ENCODE peak calls at places on chromosomes 16 and 17, in ten cellular contexts. S is activated CD8-positive, alpha-beta T cell treated with anti-CD3 and anti-CD28 coated beads for 36 hours; P is GM12878; K is GM13976; I is IMR-90; Q is neural progenitor cell; F is AG10803; D is WTC11; B is fibroblast of lung; Z is astrocyte of the cerebellum. T is an unnamed sample.

GRCh38 chr16:46903255-46903905 is 19.2 kb downstream of the GPT2 start:
- DNase-seq in K (no peak), B (no peak), I (no peak), P (no peak), Q (no peak), Z (no peak), S (no peak), F (no peak), D (no peak), T (no peak)

GRCh38 chr16:18789515-18789849 is 652 bp downstream of the RPS15A start:
- DNase-seq in Q (no peak), S (no peak), D (no peak), I (no peak), Z (no peak), K (no peak), F (no peak), B (no peak), P (no peak), T (no peak)

GRCh38 chr17:7854851-7855642 is at the start of gene TMEM88:
- DNase-seq in B (no peak), D (peak), F (no peak), Q (peak), I (no peak), Z (no peak), K (no peak), S (peak), P (no peak), T (no peak)

GRCh38 chr16:76265434-76266045 is 11.7 kb upstream of the CNTNAP4 start:
- DNase-seq in Q (peak), P (no peak), Z (peak), B (peak), F (no peak), S (peak), I (peak), D (peak), K (peak), T (no peak)

GRCh38 chr16:67880584-67880983 is 4.1 kb upstream of the NRN1L start:
- DNase-seq in Q (no peak), P (no peak), K (no peak), F (no peak), I (no peak), D (no peak), S (no peak), Z (no peak), B (no peak), T (no peak)

GRCh38 chr17:69434164-69434579 is 19.7 kb downstream of the MAP2K6 start:
- DNase-seq in S (no peak), P (no peak), Z (peak), I (peak), Q (no peak), K (no peak), B (peak), F (no peak), D (no peak), T (no peak)

GRCh38 chr17:45739786-45740185 is 44.3 kb upstream of the CRHR1 start:
- DNase-seq in P (no peak), Q (no peak), F (no peak), K (no peak), Z (no peak), B (no peak), D (peak), I (no peak), S (no peak), T (no peak)

GRCh38 chr16:70158261-70158939 is 15.2 kb upstream of the CLEC18C start:
- DNase-seq in K (peak), Z (no peak), Q (no peak), D (peak), S (no peak), P (no peak), I (no peak), B (no peak), F (no peak), T (no peak)

GRCh38 chr17:81926451-81927144 is 937 bp downstream of the MAFG start:
- DNase-seq in Q (peak), P (no peak), D (peak), I (peak), S (peak), F (peak), K (peak), B (peak), Z (peak), T (peak)

GRCh38 chr17:73135774-73136173 is 29.0 kb upstream of the SSTR2 start:
- DNase-seq in K (no peak), D (no peak), I (no peak), F (no peak), S (no peak), Q (no peak), Z (no peak), P (no peak), B (no peak), T (no peak)

GRCh38 chr17:75773808-75774470 is 8.9 kb upstream of the GALK1 start:
- DNase-seq in D (peak), K (no peak), S (no peak), Q (no peak), F (no peak), P (no peak), B (no peak), Z (no peak), I (no peak), T (no peak)

GRCh38 chr16:49567940-49568339 is 194.3 kb downstream of the C16orf78 start:
- DNase-seq in K (no peak), Q (no peak), B (no peak), I (no peak), F (no peak), Z (no peak), P (no peak), D (no peak), S (no peak), T (no peak)

GRCh38 chr17:81393684-81394376 is 1.4 kb upstream of the BAHCC1 start:
- DNase-seq in Q (peak), D (peak), S (peak), B (peak), Z (peak), P (peak), F (peak), I (peak), K (peak), T (peak)

GRCh38 chr16:69324013-69324531 is 6.3 kb downstream of the PDF start:
- DNase-seq in D (no peak), K (no peak), F (no peak), I (no peak), B (no peak), P (no peak), S (no peak), Q (no peak), Z (no peak), T (no peak)

GRCh38 chr16:80369559-80369958 is 171.2 kb upstream of the DYNLRB2 start:
- DNase-seq in Q (peak), Z (peak), S (no peak), D (peak), P (no peak), K (no peak), I (peak), F (peak), B (peak), T (peak)

GRCh38 chr17:19706791-19707727 is 9.3 kb downstream of the SLC47A2 start:
- DNase-seq in S (no peak), P (no peak), K (peak), D (no peak), F (no peak), I (no peak), B (no peak), Z (no peak), Q (peak), T (no peak)

GRCh38 chr16:51382215-51382614 is 231.1 kb upstream of the SALL1 start:
- DNase-seq in F (no peak), B (no peak), D (no peak), Z (no peak), S (no peak), I (no peak), K (no peak), P (no peak), Q (no peak), T (no peak)

GRCh38 chr17:2093349-2093748 is 38.4 kb downstream of the HIC1 start:
- DNase-seq in P (no peak), B (no peak), S (no peak), Z (no peak), I (no peak), F (no peak), D (no peak), Q (no peak), K (no peak), T (no peak)
- TF ChIP-seq CTCF in P (no peak), B (no peak), S (no peak), Z (no peak), I (no peak), F (no peak), D (no peak), Q (no peak), K (no peak), T (no peak)

DNA sequence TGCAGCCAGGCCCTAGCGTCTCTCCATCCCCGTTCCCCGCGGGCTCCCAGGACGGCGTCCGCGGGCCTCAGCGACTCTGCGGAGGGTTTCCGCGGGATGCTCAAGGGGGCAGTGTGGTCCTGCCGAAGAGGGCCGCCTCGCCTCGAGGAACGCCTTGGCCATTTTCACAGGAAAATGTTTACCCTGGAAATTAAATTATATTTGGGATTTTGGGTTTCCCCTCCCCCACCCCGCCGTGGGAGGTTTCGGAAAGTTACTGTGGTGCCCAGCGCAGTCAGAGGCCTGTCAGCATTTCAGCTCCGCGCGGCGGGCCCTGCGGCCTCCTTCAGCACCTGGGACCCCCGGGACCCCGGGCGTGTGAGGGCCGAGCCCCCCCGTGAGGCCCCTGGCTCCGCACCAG is 94.5 kb downstream of the PCTP start:
- DNase-seq in I (peak), K (peak), Q (peak), D (peak), S (peak), Z (peak), P (no peak), B (peak), F (peak), T (peak)
- TF ChIP-seq CTCF in I (peak), K (peak), Q (peak), D (peak), S (peak), Z (peak), P (peak), B (peak), F (peak), T (peak)

GRCh38 chr16:8571061-8571596 is 19.2 kb downstream of the TMEM114 start:
- DNase-seq in K (no peak), P (no peak), Z (peak), S (no peak), D (no peak), F (peak), Q (peak), B (peak), I (peak), T (no peak)

GRCh38 chr16:8576141-8577004 is 13.9 kb downstream of the TMEM114 start:
- DNase-seq in K (no peak), Q (no peak), F (no peak), D (no peak), B (no peak), P (no peak), Z (no peak), S (no peak), I (no peak), T (no peak)

GRCh38 chr16:8572063-8572918 is 18.0 kb downstream of the TMEM114 start:
- DNase-seq in K (no peak), Q (no peak), Z (no peak), S (no peak), D (no peak), P (no peak), F (no peak), B (no peak), I (no peak), T (no peak)

GRCh38 chr16:8575399-8575798 is 14.9 kb downstream of the TMEM114 start:
- DNase-seq in I (no peak), P (no peak), D (no peak), Z (no peak), K (no peak), Q (no peak), S (no peak), B (no peak), F (no peak), T (no peak)

GRCh38 chr16:8572919-8573724 is 17.2 kb downstream of the TMEM114 start:
- DNase-seq in D (peak), S (peak), P (no peak), I (peak), Q (peak), B (peak), F (peak), K (peak), Z (peak), T (no peak)
- TF ChIP-seq CTCF in D (peak), S (peak), P (peak), I (peak), Q (peak), B (peak), F (peak), K (peak), Z (peak), T (peak)

GRCh38 chr16:2196162-2196980 is at the start of gene CASKIN1:
- DNase-seq in D (no peak), Q (peak), P (no peak), B (no peak), S (no peak), K (peak), F (no peak), I (no peak), Z (no peak), T (no peak)

GRCh38 chr16:2195316-2196161 is 866 bp downstream of the CASKIN1 start:
- DNase-seq in Z (no peak), I (no peak), B (no peak), Q (peak), P (no peak), K (no peak), D (no peak), F (no peak), S (no peak), T (no peak)

GRCh38 chr16:2196981-2197511 is 641 bp upstream of the CASKIN1 start:
- DNase-seq in K (no peak), P (no peak), F (no peak), B (no peak), Z (no peak), I (no peak), D (no peak), S (no peak), Q (no peak), T (no peak)

GRCh38 chr16:2194166-2194834 is 2.1 kb downstream of the CASKIN1 start:
- DNase-seq in K (no peak), S (peak), D (no peak), P (no peak), Z (no peak), I (peak), Q (peak), B (peak), F (peak), T (no peak)

DNA sequence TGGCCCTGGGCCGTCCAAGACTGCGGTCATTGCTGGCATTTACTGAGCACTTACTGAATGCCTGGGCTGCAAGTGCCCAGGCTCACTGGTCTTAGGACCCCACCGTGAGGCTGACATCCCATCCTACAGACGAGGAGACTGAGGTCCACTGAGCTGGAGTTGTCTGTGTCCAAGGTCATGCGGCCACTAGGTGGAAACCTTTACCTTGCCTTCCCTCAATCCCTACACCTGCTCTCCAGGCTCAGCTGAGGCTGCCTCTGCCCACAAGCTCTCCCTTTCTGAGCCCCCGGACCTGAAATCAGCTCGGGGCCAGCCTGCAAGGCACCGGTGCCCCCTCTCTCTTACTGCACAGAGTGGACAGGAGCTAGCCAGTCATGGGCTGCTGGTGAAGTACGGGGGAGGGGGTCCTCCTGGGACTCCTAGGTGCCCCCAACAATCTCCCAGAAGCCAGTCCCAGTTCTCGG is 1.5 kb downstream of the CASKIN1 start:
- DNase-seq in K (peak), B (peak), D (peak), F (peak), S (peak), I (peak), Z (no peak), P (peak), Q (peak), T (no peak)
- TF ChIP-seq CTCF in K (peak), B (peak), D (peak), F (peak), S (peak), I (peak), Z (peak), P (peak), Q (peak), T (peak)

GRCh38 chr16:84209989-84210388 is 19.0 kb downstream of the ADAD2 start:
- DNase-seq in K (no peak), F (no peak), S (peak), D (no peak), Q (no peak), P (no peak), Z (no peak), I (peak), B (no peak), T (no peak)
- TF ChIP-seq CTCF in K (no peak), F (no peak), S (no peak), D (no peak), Q (no peak), P (no peak), Z (no peak), I (no peak), B (no peak), T (no peak)

DNA sequence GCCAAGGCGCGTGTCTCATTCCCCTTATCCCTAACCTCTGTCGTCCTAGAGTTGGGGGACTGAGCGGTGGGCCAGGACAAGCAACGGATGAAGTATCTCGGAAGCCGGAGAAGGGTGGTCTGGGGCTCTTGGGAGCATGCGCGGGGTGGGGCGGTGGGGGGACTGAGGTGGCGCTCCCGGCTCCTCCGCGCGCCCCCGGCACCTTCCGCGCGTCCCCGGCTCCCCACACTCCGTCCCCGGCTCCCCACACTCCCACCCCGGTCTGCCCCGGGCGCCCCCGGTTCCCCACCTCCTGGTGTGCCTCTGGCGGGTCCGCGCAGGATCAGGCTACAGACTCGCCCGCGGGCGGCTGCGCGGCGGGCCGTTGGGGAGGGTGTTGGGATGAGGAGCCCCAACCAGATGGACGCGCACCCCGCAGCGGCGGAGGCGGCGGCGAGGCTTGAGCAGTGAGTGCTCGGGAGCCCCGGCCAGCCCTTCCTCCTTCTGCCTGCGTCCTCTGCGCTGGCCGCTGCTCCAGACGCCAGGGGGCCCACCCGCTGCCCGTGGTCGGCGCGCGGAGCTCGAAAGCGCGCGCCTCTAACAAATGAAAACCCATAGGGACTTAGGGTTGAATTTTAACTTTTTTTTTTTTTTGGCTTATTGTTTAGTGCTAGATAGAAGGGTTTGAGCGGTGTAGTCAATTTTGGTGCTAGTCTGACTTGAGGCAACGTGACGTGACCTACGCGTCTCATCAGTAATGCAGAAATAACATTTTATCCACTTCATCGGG is 5.6 kb upstream of the CRYM start:
- DNase-seq in I (peak), D (peak), Z (no peak), B (peak), Q (peak), F (no peak), P (no peak), K (peak), S (peak), T (peak)
- TF ChIP-seq CTCF in I (peak), D (no peak), Z (peak), B (peak), Q (peak), F (peak), P (no peak), K (peak), S (no peak), T (peak)

GRCh38 chr16:65666132-65666869 is 544.4 kb upstream of the CDH11 start:
- DNase-seq in I (no peak), B (no peak), Q (peak), Z (peak), K (no peak), S (no peak), F (no peak), P (no peak), D (no peak), T (no peak)

GRCh38 chr16:65662236-65662635 is 540.4 kb upstream of the CDH11 start:
- DNase-seq in K (no peak), F (no peak), Z (no peak), P (no peak), S (no peak), Q (no peak), B (no peak), D (no peak), I (no peak), T (no peak)

GRCh38 chr16:65661451-65661850 is 539.6 kb upstream of the CDH11 start:
- DNase-seq in P (no peak), I (no peak), B (no peak), F (no peak), Z (no peak), Q (no peak), D (no peak), S (no peak), K (no peak), T (no peak)

GRCh38 chr16:65663774-65664173 is 541.9 kb upstream of the CDH11 start:
- DNase-seq in K (no peak), Q (no peak), F (peak), D (no peak), S (no peak), I (no peak), Z (no peak), P (no peak), B (no peak), T (no peak)

DNA sequence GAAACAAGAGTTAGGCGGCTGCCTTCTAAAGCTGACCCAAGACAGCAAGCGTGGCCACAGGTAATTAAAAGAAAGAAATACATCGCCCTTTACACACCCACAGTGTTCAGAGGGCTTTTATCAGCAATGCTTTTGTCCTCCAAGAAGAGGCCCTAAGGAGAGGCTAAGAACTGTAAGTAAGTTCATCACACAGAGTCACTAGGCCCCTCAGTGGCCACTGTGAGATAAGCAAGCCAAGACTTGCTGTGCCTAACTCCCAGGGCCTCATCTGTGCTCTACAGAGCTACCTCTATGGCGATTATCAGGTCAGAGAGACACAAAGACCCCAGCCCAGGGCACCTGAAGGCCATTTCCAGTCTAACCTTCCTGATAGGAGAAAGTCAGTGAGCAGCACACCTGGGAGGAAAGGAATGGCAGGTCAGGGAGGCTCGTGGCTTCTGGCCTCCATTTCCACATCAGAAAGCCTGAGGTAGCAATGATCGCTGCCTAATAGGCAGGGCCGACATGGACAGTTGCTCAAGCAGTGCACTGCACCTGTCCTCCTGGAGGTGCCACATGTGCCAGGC is 545.2 kb upstream of the CDH11 start:
- DNase-seq in P (no peak), Z (peak), F (peak), Q (peak), S (no peak), D (no peak), B (peak), K (no peak), I (peak), T (no peak)
- TF ChIP-seq CTCF in P (no peak), Z (peak), F (peak), Q (peak), S (no peak), D (no peak), B (no peak), K (no peak), I (no peak), T (no peak)

T was measured in progenitor cell of endocrine pancreas.